ENCODE peak calls at places on chromosomes 6 and 20, in seven cellular contexts. C is A549, G is pancreas, P is cardiac muscle cell, U is tibial artery, H is mucosa of descending colon, N is HCT116. O is an unnamed sample. For H3K4me1, the result is how much of the 10 kb centered on the place peaks cover.

GRCh38 chr6:35327349-35328027 is 14.9 kb upstream of the PPARD start:
- DNase-seq in U (no peak), H (peak), N (peak), G (no peak), P (peak), C (peak), O (peak)

GRCh38 chr20:17460119-17460518 is 71.1 kb downstream of the BFSP1 start:
- DNase-seq in C (peak), H (no peak), G (no peak), P (no peak), U (no peak), N (no peak), O (no peak)

GRCh38 chr20:59604770-59605665 is 678 bp downstream of the PHACTR3 start:
- DNase-seq in H (no peak), C (no peak), N (no peak), U (no peak), P (no peak), G (no peak), O (no peak)

GRCh38 chr20:51745804-51746203 is 22.4 kb downstream of the ATP9A start:
- DNase-seq in C (no peak), P (no peak), N (no peak), G (no peak), U (no peak), H (no peak), O (no peak)

GRCh38 chr20:51938557-51939324 is 136.4 kb upstream of the SALL4 start:
- DNase-seq in G (no peak), H (no peak), U (no peak), N (no peak), C (no peak), P (no peak), O (no peak)

GRCh38 chr6:73747293-73747692 is 51.3 kb downstream of the CD109 start:
- DNase-seq in P (no peak), N (no peak), G (no peak), U (no peak), H (no peak), C (no peak), O (no peak)

GRCh38 chr20:10079964-10080363 is 45.2 kb downstream of the ANKEF1 start:
- DNase-seq in G (no peak), C (peak), H (no peak), U (no peak), P (no peak), N (no peak), O (peak)

GRCh38 chr20:47191074-47191673 is 165.3 kb downstream of the ZMYND8 start:
- DNase-seq in P (no peak), N (no peak), H (no peak), U (no peak), C (no peak), G (no peak), O (no peak)

GRCh38 chr20:63896136-63896890 is 1.4 kb downstream of the DNAJC5 start:
- DNase-seq in P (peak), C (no peak), H (peak), U (peak), G (peak), N (no peak), O (peak)

GRCh38 chr6:1729133-1729751 is 119.5 kb downstream of the FOXC1 start:
- DNase-seq in G (no peak), C (no peak), U (no peak), P (no peak), N (no peak), H (no peak), O (no peak)

GRCh38 chr20:17227669-17228623 is 1.1 kb downstream of the PCSK2 start:
- DNase-seq in U (no peak), C (no peak), H (no peak), N (no peak), G (peak), P (peak), O (peak)

GRCh38 chr6:42742116-42742894 is 3.6 kb downstream of the TBCC start:
- DNase-seq in H (no peak), G (no peak), U (no peak), P (no peak), C (no peak), N (no peak), O (no peak)

GRCh38 chr6:4913705-4914411 is 90.0 kb downstream of the RPP40 start:
- DNase-seq in U (no peak), N (no peak), P (no peak), G (no peak), C (no peak), H (peak), O (no peak)

GRCh38 chr6:28841290-28841689 is 82.5 kb downstream of the TRIM27 start:
- DNase-seq in U (no peak), G (no peak), P (no peak), C (peak), N (no peak), H (no peak), O (no peak)

GRCh38 chr20:44028341-44028715 is 113.7 kb downstream of the TOX2 start:
- DNase-seq in G (no peak), N (no peak), U (no peak), P (no peak), H (no peak), C (no peak), O (no peak)

GRCh38 chr6:170173416-170173990 is 117.4 kb downstream of the DLL1 start:
- DNase-seq in C (no peak), G (peak), N (no peak), P (no peak), U (peak), H (no peak), O (no peak)

GRCh38 chr6:16437984-16438383 is 199.6 kb downstream of the GMPR start:
- DNase-seq in H (no peak), G (no peak), P (no peak), U (no peak), C (no peak), N (no peak), O (peak)

GRCh38 chr6:55756711-55757110 is 118.7 kb downstream of the BMP5 start:
- DNase-seq in C (no peak), H (no peak), U (no peak), P (no peak), N (no peak), G (no peak), O (no peak)

GRCh38 chr6:157838718-157839430 is 15.8 kb downstream of the SNX9 start:
- DNase-seq in N (no peak), G (no peak), H (no peak), U (no peak), P (no peak), C (no peak), O (no peak)

GRCh38 chr20:24766143-24766527 is 182.9 kb upstream of the CST7 start:
- DNase-seq in H (no peak), N (no peak), P (no peak), U (peak), G (no peak), C (no peak), O (no peak)

GRCh38 chr6:90160013-90160412 is 136.6 kb downstream of the BACH2 start:
- DNase-seq in C (no peak), N (no peak), G (no peak), P (peak), U (no peak), H (no peak), O (no peak)

GRCh38 chr6:4914412-4915159 is 89.3 kb downstream of the RPP40 start:
- DNase-seq in U (no peak), P (no peak), C (no peak), H (no peak), N (no peak), G (no peak), O (no peak)

GRCh38 chr20:9087531-9088217 is 18.8 kb downstream of the PLCB4 start:
- DNase-seq in C (no peak), U (no peak), H (no peak), P (no peak), N (no peak), G (no peak), O (peak)

GRCh38 chr20:44382641-44383040 is 27.1 kb downstream of the HNF4A start:
- DNase-seq in N (no peak), C (peak), G (no peak), H (no peak), P (no peak), U (no peak), O (no peak)

GRCh38 chr6:169961772-169962561 is 210.5 kb downstream of the ERMARD start:
- DNase-seq in H (no peak), G (peak), U (peak), C (no peak), N (no peak), P (peak), O (no peak)

GRCh38 chr6:35796236-35796635 is 887 bp downstream of the CLPS start:
- DNase-seq in N (no peak), C (no peak), P (no peak), U (no peak), G (no peak), H (no peak), O (no peak)

GRCh38 chr20:35215066-35215956 is 11.2 kb upstream of the MMP24 start:
- DNase-seq in H (no peak), P (no peak), G (no peak), C (peak), U (no peak), N (no peak), O (no peak)

GRCh38 chr20:3674447-3674846 is 7.4 kb downstream of the ADAM33 start:
- DNase-seq in H (no peak), N (no peak), C (no peak), G (no peak), P (no peak), U (no peak), O (no peak)

GRCh38 chr6:43478008-43478372 is 620 bp downstream of the TJAP1 start:
- DNase-seq in G (no peak), H (no peak), U (no peak), C (no peak), P (no peak), N (no peak), O (no peak)

GRCh38 chr20:57844626-57845596 is 135.1 kb upstream of the PMEPA1 start:
- DNase-seq in U (no peak), G (no peak), P (no peak), N (no peak), C (no peak), H (no peak), O (no peak)

GRCh38 chr6:137799950-137800568 is 67.0 kb upstream of the TNFAIP3 start:
- DNase-seq in N (peak), G (no peak), C (peak), H (peak), P (peak), U (no peak), O (peak)

GRCh38 chr6:151215999-151216398 is 23.8 kb upstream of the AKAP12 start:
- DNase-seq in G (no peak), H (no peak), N (no peak), C (no peak), P (no peak), U (no peak), O (no peak)

GRCh38 chr20:44959082-44959895 is 908 bp downstream of the TOMM34 start:
- DNase-seq in H (peak), C (peak), U (no peak), G (no peak), P (peak), N (no peak), O (peak)

GRCh38 chr6:79526897-79527296 is 10.3 kb downstream of the LCA5 start:
- DNase-seq in N (no peak), C (no peak), G (no peak), P (no peak), H (no peak), U (no peak), O (peak)

GRCh38 chr20:51697119-51697826 is 70.9 kb downstream of the ATP9A start:
- DNase-seq in U (no peak), P (no peak), C (no peak), N (no peak), G (no peak), H (no peak), O (no peak)

GRCh38 chr20:20410678-20411077 is 42.8 kb downstream of the INSM1 start:
- DNase-seq in N (no peak), P (peak), U (no peak), C (no peak), H (peak), G (no peak), O (no peak)

GRCh38 chr6:42292002-42292735 is 74.5 kb upstream of the MRPS10 start:
- DNase-seq in N (peak), U (no peak), P (no peak), C (peak), G (no peak), H (no peak), O (no peak)

GRCh38 chr20:64212750-64213149 is 42.8 kb upstream of the PCMTD2 start:
- DNase-seq in C (no peak), U (no peak), P (no peak), N (no peak), G (no peak), H (no peak), O (peak)

GRCh38 chr20:39289316-39289715 is 327.2 kb downstream of the DHX35 start:
- DNase-seq in C (peak), G (no peak), P (peak), N (no peak), U (no peak), H (peak), O (no peak)

GRCh38 chr20:39292193-39292736 is 330.1 kb downstream of the DHX35 start:
- DNase-seq in P (no peak), U (no peak), G (no peak), H (no peak), N (no peak), C (no peak), O (no peak)

GRCh38 chr20:39291301-39291700 is 329.2 kb downstream of the DHX35 start:
- DNase-seq in H (peak), P (no peak), G (no peak), N (no peak), U (no peak), C (no peak), O (no peak)

GRCh38 chr20:39290575-39290974 is 328.4 kb downstream of the DHX35 start:
- DNase-seq in N (no peak), P (no peak), H (no peak), G (no peak), C (no peak), U (no peak), O (no peak)

DNA sequence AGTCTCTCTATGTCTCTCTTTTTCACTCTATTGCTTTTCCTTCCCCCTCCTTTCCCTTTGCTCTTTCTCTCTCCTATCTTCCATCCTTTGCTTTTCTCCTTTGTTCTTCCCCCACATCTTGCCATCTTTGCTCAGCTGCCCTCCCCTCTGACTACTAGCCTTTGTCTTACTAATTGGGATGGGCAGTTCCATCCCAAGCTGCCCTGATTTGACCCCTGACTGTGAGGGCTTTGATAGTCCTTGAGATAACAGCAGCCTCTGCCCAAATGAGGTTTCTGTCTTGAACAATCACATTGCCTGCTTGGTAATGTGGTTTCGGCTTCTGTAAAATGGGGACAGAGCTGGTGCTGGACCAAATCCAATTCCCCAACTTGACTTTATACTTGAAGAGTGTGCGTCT is 327.7 kb downstream of the DHX35 start:
- DNase-seq in G (no peak), H (no peak), U (no peak), N (no peak), P (no peak), C (no peak), O (no peak)
- H3K4me1 ChIP-seq in G (under half), H (under half), U (under half), N (under half), P (under half), C (under half), O (under half)

GRCh38 chr6:127481628-127482027 is 22.4 kb upstream of the KIAA0408 start:
- DNase-seq in P (no peak), C (peak), N (no peak), U (no peak), G (no peak), H (no peak), O (no peak)
- H3K4me1 ChIP-seq in P (under half), C (under half), N (under half), U (under half), G (under half), H (under half), O (under half)

DNA sequence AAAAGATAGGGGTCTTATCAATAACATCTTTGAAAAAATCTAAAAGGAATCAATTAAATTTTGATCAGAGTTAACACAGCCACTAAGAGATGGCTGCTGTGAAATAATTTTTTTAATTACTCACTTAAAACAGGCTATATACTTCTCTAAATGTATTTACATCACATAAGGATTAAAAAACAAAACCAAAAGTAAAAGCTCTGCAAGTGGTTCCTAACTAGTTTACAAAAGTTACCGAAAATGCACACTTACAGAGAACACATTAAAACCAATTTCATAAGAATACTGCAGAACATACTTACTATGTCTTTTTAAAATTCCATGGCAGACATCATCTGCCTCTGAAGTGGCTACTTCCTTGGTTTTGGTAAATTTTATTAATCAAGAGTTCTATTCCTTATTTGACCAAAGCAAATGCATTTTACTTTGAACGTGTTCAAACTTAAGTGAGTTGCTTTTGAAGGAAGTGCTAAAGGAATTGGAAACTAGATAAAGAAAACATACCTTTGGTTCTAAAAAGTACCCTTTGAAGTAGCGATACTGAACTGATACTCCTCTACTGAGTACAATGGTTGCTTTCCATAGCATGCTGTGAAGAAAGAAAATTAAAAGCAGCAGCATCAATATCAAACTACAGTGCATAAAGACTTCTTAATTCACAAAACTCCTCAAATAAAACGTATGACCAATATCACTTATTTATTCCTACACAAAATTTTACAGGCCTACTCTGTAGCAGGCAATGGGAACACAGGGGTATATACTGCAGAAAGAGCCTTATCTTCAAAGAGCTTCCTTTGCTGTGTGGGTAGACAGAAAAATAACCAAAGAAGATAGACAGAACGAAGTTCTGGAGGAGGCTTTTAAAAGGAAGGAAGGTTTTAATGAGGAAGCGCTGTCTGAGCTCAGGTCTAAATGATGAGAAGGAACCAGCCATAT is 157.1 kb upstream of the SHLD1 start:
- DNase-seq in H (no peak), P (no peak), U (no peak), G (no peak), C (no peak), N (no peak), O (no peak)
- H3K4me1 ChIP-seq in H (under half), P (under half), U (under half), G (under half), C (under half), N (under half), O (under half)

DNA sequence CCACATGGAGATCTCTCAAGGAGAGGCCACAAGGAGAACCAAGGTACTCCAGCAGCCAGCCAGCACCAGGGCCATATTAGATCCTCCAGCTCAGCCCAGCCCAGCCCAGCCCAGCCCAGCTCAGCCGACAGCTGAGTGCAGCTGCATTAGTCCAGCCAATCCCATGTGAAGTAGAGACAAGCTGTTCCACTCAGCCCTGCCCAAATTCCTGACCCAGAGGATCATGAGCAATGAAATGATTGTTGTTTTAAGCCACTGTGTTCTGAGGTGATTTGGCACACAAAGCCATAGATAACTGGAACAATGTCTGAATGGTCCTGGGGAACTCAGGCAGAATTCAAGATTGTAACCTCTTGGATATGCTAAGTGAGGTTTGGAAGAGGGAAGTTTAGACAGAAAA is 59.5 kb upstream of the BMP2 start:
- DNase-seq in H (peak), C (no peak), G (peak), P (no peak), U (peak), N (no peak), O (peak)
- H3K4me1 ChIP-seq in H (half or more), C (under half), G (half or more), P (half or more), U (half or more), N (under half), O (under half)

DNA sequence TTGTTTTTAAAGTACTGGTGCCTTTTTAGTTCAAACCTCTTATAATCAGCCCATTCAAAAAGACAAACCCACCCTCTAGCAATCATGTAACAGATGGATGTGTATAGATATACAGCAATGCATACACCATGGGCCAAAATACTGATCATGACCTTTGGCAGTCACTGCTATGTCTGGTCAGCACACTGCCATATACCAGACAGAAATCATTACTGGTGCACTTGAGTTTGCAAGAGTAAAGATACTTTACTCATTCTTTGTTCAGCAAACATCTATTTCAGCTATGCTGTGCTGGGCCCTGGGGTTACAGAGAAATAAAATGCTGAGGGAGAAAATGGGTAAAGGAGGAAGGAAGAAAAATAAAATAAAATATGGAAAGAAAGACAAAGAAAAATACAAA is 49.8 kb downstream of the GFOD1 start:
- DNase-seq in H (no peak), G (no peak), P (no peak), N (no peak), U (no peak), C (no peak), O (no peak)
- H3K4me1 ChIP-seq in H (under half), G (under half), P (under half), N (under half), U (half or more), C (under half), O (under half)

GRCh38 chr20:61691978-61692377 is 373.7 kb downstream of the TAF4 start:
- DNase-seq in N (no peak), H (no peak), U (no peak), C (no peak), G (no peak), P (no peak), O (no peak)
- H3K4me1 ChIP-seq in N (under half), H (under half), U (under half), C (under half), G (under half), P (under half), O (under half)